ENCODE peak calls at places on chromosome 1, in seven cellular contexts. Y is pulmonary artery endothelial cell; T is esophagus squamous epithelium; H is AG10803; M is caudate nucleus; U is left ventricle myocardium superior; Q is activated CD8-positive, alpha-beta T cell treated with anti-CD3 and anti-CD28 coated beads for 36 hours. Z is an unnamed sample.

GRCh38 chr1:109785446-109786106 is 21.9 kb upstream of the EPS8L3 start:
- DNase-seq in U (no peak), Y (no peak), T (no peak), M (no peak), Q (no peak), H (no peak), Z (no peak)

GRCh38 chr1:47726496-47726855 is 270.7 kb downstream of the TRABD2B start:
- DNase-seq in T (no peak), H (no peak), U (no peak), M (no peak), Y (no peak), Q (no peak), Z (no peak)

GRCh38 chr1:207362962-207363858 is 41.7 kb downstream of the CD55 start:
- DNase-seq in M (no peak), Y (no peak), Q (peak; percentile 45), H (no peak), T (no peak), U (no peak), Z (no peak)

GRCh38 chr1:183841550-183841949 is 36.6 kb downstream of the RGL1 start:
- DNase-seq in M (no peak), U (no peak), H (peak; percentile 29), T (no peak), Q (no peak), Y (no peak), Z (no peak)

GRCh38 chr1:20325844-20326323 is 35.2 kb downstream of the VWA5B1 start:
- DNase-seq in U (no peak), Q (no peak), M (no peak), H (no peak), T (no peak), Y (no peak), Z (no peak)

GRCh38 chr1:184116287-184116686 is 64.8 kb downstream of the TSEN15 start:
- DNase-seq in H (no peak), M (no peak), Q (no peak), U (no peak), T (no peak), Y (no peak), Z (no peak)

GRCh38 chr1:182646739-182647138 is 37.6 kb downstream of the RGS8 start:
- DNase-seq in U (no peak), T (no peak), H (no peak), M (no peak), Y (no peak), Q (no peak), Z (no peak)

GRCh38 chr1:91864017-91864700 is 21.8 kb downstream of the TGFBR3 start:
- DNase-seq in Q (no peak), T (no peak), Y (no peak), U (no peak), M (no peak), H (peak; percentile 58), Z (no peak)

GRCh38 chr1:230631477-230631876 is 10.8 kb upstream of the COG2 start:
- DNase-seq in U (no peak), H (no peak), T (no peak), Y (no peak), Q (no peak), M (no peak), Z (no peak)

GRCh38 chr1:156816561-156817328 is at the start of gene SH2D2A:
- DNase-seq in M (no peak), U (peak; percentile 64), T (peak; percentile 23), H (peak; percentile 8), Q (peak; percentile 99), Y (no peak), Z (peak; percentile 98)

GRCh38 chr1:165847486-165847885 is 20.1 kb downstream of the UCK2 start:
- DNase-seq in T (no peak), H (no peak), Q (no peak), U (no peak), M (no peak), Y (no peak), Z (no peak)

Z was measured in T-helper 22 cell.